ENCODE peak calls at places on chromosomes 11 and 22, in five cellular contexts. One of them, this sample, is unnamed.

GRCh38 chr11:20132667-20133039 is 27.6 kb downstream of the DBX1 start:
- DNase-seq in right atrium auricular region: no peak
- DNase-seq in Panc1: no peak
- DNase-seq in tibial nerve: no peak
- DNase-seq in Peyer's patch: no peak
- DNase-seq in this sample: no peak

GRCh38 chr11:128771102-128771501 is 77.2 kb downstream of the FLI1 start:
- DNase-seq in Peyer's patch: no peak
- DNase-seq in right atrium auricular region: no peak
- DNase-seq in Panc1: no peak
- DNase-seq in tibial nerve: no peak
- DNase-seq in this sample: no peak

GRCh38 chr11:108392364-108392763 is 75.0 kb downstream of the C11orf65 start:
- DNase-seq in Panc1: no peak
- DNase-seq in right atrium auricular region: no peak
- DNase-seq in tibial nerve: no peak
- DNase-seq in Peyer's patch: no peak
- DNase-seq in this sample: no peak

GRCh38 chr11:1099519-1100355 is 25.1 kb downstream of the MUC2 start:
- DNase-seq in tibial nerve: no peak
- DNase-seq in Peyer's patch: no peak
- DNase-seq in right atrium auricular region: no peak
- DNase-seq in Panc1: no peak
- DNase-seq in this sample: no peak

GRCh38 chr22:23225724-23226496 is 45.6 kb downstream of the BCR start:
- DNase-seq in Panc1: no peak
- DNase-seq in tibial nerve: no peak
- DNase-seq in Peyer's patch: peak; percentile 61
- DNase-seq in right atrium auricular region: no peak
- DNase-seq in this sample: peak; percentile 68

GRCh38 chr11:34313099-34313517 is 44.7 kb downstream of the ABTB2 start:
- DNase-seq in Panc1: no peak
- DNase-seq in tibial nerve: no peak
- DNase-seq in right atrium auricular region: no peak
- DNase-seq in Peyer's patch: no peak
- DNase-seq in this sample: no peak

GRCh38 chr11:1625541-1625940 is 3.6 kb upstream of the KRTAP5-4 start:
- DNase-seq in Panc1: no peak
- DNase-seq in tibial nerve: no peak
- DNase-seq in right atrium auricular region: no peak
- DNase-seq in Peyer's patch: no peak
- DNase-seq in this sample: no peak

GRCh38 chr11:109957601-109958000 is 135.6 kb upstream of the ZC3H12C start:
- DNase-seq in Peyer's patch: no peak
- DNase-seq in Panc1: no peak
- DNase-seq in right atrium auricular region: no peak
- DNase-seq in tibial nerve: no peak
- DNase-seq in this sample: no peak

GRCh38 chr11:65014146-65014960 is at the start of gene ARL2:
- DNase-seq in Panc1: no peak
- DNase-seq in Peyer's patch: no peak
- DNase-seq in right atrium auricular region: peak; percentile 63
- DNase-seq in tibial nerve: peak; percentile 15
- DNase-seq in this sample: peak; percentile 37

GRCh38 chr22:39873963-39874362 is 19.6 kb downstream of the ENTHD1 start:
- DNase-seq in Panc1: no peak
- DNase-seq in right atrium auricular region: no peak
- DNase-seq in tibial nerve: no peak
- DNase-seq in Peyer's patch: no peak
- DNase-seq in this sample: no peak

GRCh38 chr11:75773595-75774353 is 5.2 kb downstream of the DGAT2 start:
- DNase-seq in Peyer's patch: peak; percentile 64
- DNase-seq in right atrium auricular region: no peak
- DNase-seq in tibial nerve: no peak
- DNase-seq in Panc1: no peak
- DNase-seq in this sample: no peak

GRCh38 chr11:33620423-33621120 is 80.1 kb downstream of the C11orf91 start:
- DNase-seq in tibial nerve: no peak
- DNase-seq in Panc1: no peak
- DNase-seq in right atrium auricular region: no peak
- DNase-seq in Peyer's patch: no peak
- DNase-seq in this sample: no peak

GRCh38 chr11:46421257-46421880 is 29.8 kb upstream of the CHRM4 start:
- DNase-seq in Peyer's patch: no peak
- DNase-seq in right atrium auricular region: no peak
- DNase-seq in tibial nerve: no peak
- DNase-seq in Panc1: no peak
- DNase-seq in this sample: no peak

GRCh38 chr22:50301581-50301991 is 5.9 kb downstream of the PLXNB2 start:
- DNase-seq in Peyer's patch: peak; percentile 88
- DNase-seq in right atrium auricular region: no peak
- DNase-seq in Panc1: no peak
- DNase-seq in tibial nerve: no peak
- DNase-seq in this sample: no peak

GRCh38 chr11:2461253-2462091 is 16.7 kb downstream of the KCNQ1 start:
- DNase-seq in Peyer's patch: no peak
- DNase-seq in Panc1: no peak
- DNase-seq in right atrium auricular region: no peak
- DNase-seq in tibial nerve: no peak
- DNase-seq in this sample: no peak

GRCh38 chr11:119153049-119153818 is 4.4 kb downstream of the ABCG4 start:
- DNase-seq in tibial nerve: no peak
- DNase-seq in Peyer's patch: no peak
- DNase-seq in right atrium auricular region: no peak
- DNase-seq in Panc1: no peak
- DNase-seq in this sample: no peak
- TF ChIP-seq CTCF in tibial nerve: no peak
- TF ChIP-seq CTCF in Peyer's patch: no peak
- TF ChIP-seq CTCF in right atrium auricular region: no peak
- TF ChIP-seq CTCF in Panc1: peak; percentile 48
- TF ChIP-seq CTCF in this sample: no peak

GRCh38 chr22:29801153-29801552 is 34.0 kb downstream of the UQCR10 start:
- DNase-seq in tibial nerve: no peak
- DNase-seq in Peyer's patch: no peak
- DNase-seq in Panc1: no peak
- DNase-seq in right atrium auricular region: no peak
- DNase-seq in this sample: no peak

GRCh38 chr22:29801796-29802195 is 34.6 kb downstream of the UQCR10 start:
- DNase-seq in Panc1: no peak
- DNase-seq in Peyer's patch: no peak
- DNase-seq in right atrium auricular region: no peak
- DNase-seq in tibial nerve: no peak
- DNase-seq in this sample: no peak

GRCh38 chr22:29804985-29805384 is 33.1 kb downstream of the ASCC2 start:
- DNase-seq in Peyer's patch: no peak
- DNase-seq in right atrium auricular region: no peak
- DNase-seq in Panc1: no peak
- DNase-seq in tibial nerve: no peak
- DNase-seq in this sample: no peak

GRCh38 chr22:29799217-29799680 is 32.1 kb downstream of the UQCR10 start:
- DNase-seq in Peyer's patch: peak; percentile 82
- DNase-seq in right atrium auricular region: peak; percentile 96
- DNase-seq in tibial nerve: peak; percentile 79
- DNase-seq in Panc1: no peak
- DNase-seq in this sample: no peak

DNA sequence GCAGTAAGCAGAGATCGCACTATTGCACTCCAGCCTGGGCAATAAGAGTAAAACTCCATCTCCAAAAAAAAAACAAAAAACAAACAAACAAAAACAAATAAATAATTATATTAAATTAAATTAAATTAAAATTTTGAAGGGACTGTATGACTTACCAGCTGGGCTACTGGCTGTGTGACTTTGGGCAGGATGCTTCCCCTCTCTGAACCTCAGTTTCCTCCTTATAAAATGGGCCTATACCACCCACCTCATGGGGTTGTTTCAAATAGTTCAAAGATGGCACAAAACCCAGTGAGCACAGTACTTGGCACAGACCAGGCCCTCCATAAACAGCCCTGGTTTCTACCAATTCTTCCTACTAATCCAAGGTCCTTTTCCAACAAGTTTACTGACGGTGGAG is 34.9 kb downstream of the ASCC2 start:
- DNase-seq in right atrium auricular region: no peak
- DNase-seq in tibial nerve: no peak
- DNase-seq in Panc1: no peak
- DNase-seq in Peyer's patch: no peak
- DNase-seq in this sample: no peak
- H3K36me3 ChIP-seq in right atrium auricular region: peaks cover 89% of the 10 kb centered on the region
- H3K36me3 ChIP-seq in tibial nerve: peaks cover 100% of the 10 kb centered on the region
- H3K36me3 ChIP-seq in Panc1: peaks cover 7% of the 10 kb centered on the region
- H3K36me3 ChIP-seq in Peyer's patch: no peaks in the 10 kb centered on the region
- H3K36me3 ChIP-seq in this sample: peaks cover 76% of the 10 kb centered on the region

GRCh38 chr11:48073031-48073861 is 92.9 kb downstream of the PTPRJ start:
- DNase-seq in Panc1: no peak
- DNase-seq in tibial nerve: no peak
- DNase-seq in right atrium auricular region: no peak
- DNase-seq in Peyer's patch: peak; percentile 9
- DNase-seq in this sample: no peak
- H3K27ac ChIP-seq in Panc1: no peak overlapping the region
- H3K27ac ChIP-seq in tibial nerve: no peak overlapping the region
- H3K27ac ChIP-seq in right atrium auricular region: no peak overlapping the region
- H3K27ac ChIP-seq in Peyer's patch: no peak overlapping the region
- H3K27ac ChIP-seq in this sample: no peak overlapping the region

GRCh38 chr11:72425053-72425980 is 9.0 kb downstream of the CLPB start:
- DNase-seq in Panc1: no peak
- DNase-seq in tibial nerve: no peak
- DNase-seq in right atrium auricular region: no peak
- DNase-seq in Peyer's patch: no peak
- DNase-seq in this sample: no peak

GRCh38 chr11:72429626-72430025 is 4.7 kb downstream of the CLPB start:
- DNase-seq in Panc1: no peak
- DNase-seq in Peyer's patch: no peak
- DNase-seq in tibial nerve: no peak
- DNase-seq in right atrium auricular region: no peak
- DNase-seq in this sample: no peak

GRCh38 chr11:72426758-72427157 is 7.6 kb downstream of the CLPB start:
- DNase-seq in Peyer's patch: no peak
- DNase-seq in Panc1: no peak
- DNase-seq in tibial nerve: no peak
- DNase-seq in right atrium auricular region: no peak
- DNase-seq in this sample: no peak

GRCh38 chr11:72423840-72424239 is 10.5 kb downstream of the CLPB start:
- DNase-seq in Panc1: no peak
- DNase-seq in Peyer's patch: no peak
- DNase-seq in tibial nerve: no peak
- DNase-seq in right atrium auricular region: no peak
- DNase-seq in this sample: no peak

GRCh38 chr11:72426054-72426757 is 8.1 kb downstream of the CLPB start:
- DNase-seq in Panc1: no peak
- DNase-seq in tibial nerve: no peak
- DNase-seq in right atrium auricular region: no peak
- DNase-seq in Peyer's patch: no peak
- DNase-seq in this sample: no peak
- TF ChIP-seq CTCF in Panc1: no peak
- TF ChIP-seq CTCF in tibial nerve: no peak
- TF ChIP-seq CTCF in right atrium auricular region: no peak
- TF ChIP-seq CTCF in Peyer's patch: no peak
- TF ChIP-seq CTCF in this sample: no peak

GRCh38 chr11:68691402-68691784 is 7.0 kb downstream of the GAL start:
- DNase-seq in Panc1: no peak
- DNase-seq in right atrium auricular region: no peak
- DNase-seq in tibial nerve: no peak
- DNase-seq in Peyer's patch: peak; percentile 18
- DNase-seq in this sample: no peak

GRCh38 chr11:68688881-68689280 is 4.5 kb downstream of the GAL start:
- DNase-seq in right atrium auricular region: no peak
- DNase-seq in Panc1: no peak
- DNase-seq in tibial nerve: no peak
- DNase-seq in Peyer's patch: peak; percentile 15
- DNase-seq in this sample: no peak

GRCh38 chr11:68690671-68691401 is 6.5 kb downstream of the GAL start:
- DNase-seq in Peyer's patch: peak; percentile 60
- DNase-seq in right atrium auricular region: no peak
- DNase-seq in Panc1: no peak
- DNase-seq in tibial nerve: no peak
- DNase-seq in this sample: peak; percentile 29

GRCh38 chr11:68687986-68688385 is 3.6 kb downstream of the GAL start:
- DNase-seq in tibial nerve: no peak
- DNase-seq in Peyer's patch: peak; percentile 17
- DNase-seq in Panc1: no peak
- DNase-seq in right atrium auricular region: no peak
- DNase-seq in this sample: no peak

DNA sequence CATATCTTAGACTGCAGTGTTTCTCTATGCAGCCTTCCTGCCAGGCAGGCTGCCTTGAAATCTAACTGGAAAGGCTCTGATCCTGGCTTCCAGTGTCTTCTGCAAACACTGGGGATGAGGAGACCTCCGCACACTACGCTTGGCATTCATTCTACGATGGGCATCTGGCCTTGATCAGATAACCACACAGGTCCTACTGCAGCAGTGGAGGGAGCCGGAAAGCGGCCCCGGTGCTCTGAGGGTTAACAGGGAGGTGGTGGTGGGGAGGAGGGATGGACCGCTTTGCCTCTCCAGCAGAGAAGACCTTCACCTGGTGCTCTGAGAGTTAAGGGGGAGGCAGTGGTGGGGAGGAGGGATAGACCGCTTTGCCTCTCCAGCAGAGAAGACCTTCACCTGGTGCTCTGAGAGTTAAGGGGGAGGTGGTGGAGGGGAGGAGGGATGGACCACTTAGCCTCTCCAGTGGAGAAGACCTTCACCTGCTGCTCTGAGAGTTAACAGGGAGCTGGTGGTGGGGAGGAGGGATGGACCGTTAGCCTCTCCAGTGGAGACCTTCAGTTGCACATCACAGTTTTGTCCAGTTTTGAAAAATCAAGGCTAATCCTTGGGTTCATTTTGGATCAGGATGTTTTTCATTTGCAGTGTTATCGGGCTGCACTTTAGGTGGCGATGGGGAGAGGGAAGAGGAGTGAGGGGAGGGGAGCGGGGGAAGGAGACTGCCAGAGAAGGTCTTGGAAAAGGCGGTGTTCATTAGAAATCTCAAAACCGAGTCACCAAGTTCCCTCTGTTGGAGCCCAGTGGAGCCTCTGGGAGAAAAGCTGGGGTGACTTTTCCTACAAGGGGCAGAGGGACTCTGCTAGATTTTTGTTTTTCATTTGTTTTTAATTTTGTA is 5.6 kb downstream of the GAL start:
- DNase-seq in tibial nerve: no peak
- DNase-seq in Peyer's patch: peak; percentile 21
- DNase-seq in right atrium auricular region: no peak
- DNase-seq in Panc1: no peak
- DNase-seq in this sample: no peak
- H3K36me3 ChIP-seq in tibial nerve: no peaks in the 10 kb centered on the region
- H3K36me3 ChIP-seq in Peyer's patch: no peaks in the 10 kb centered on the region
- H3K36me3 ChIP-seq in right atrium auricular region: no peaks in the 10 kb centered on the region
- H3K36me3 ChIP-seq in Panc1: no peaks in the 10 kb centered on the region
- H3K36me3 ChIP-seq in this sample: no peaks in the 10 kb centered on the region